ENCODE peak calls at places on chromosome 2, in five cellular contexts. K is Karpas-422, J is astrocyte of the spinal cord, W is IMR-90, P is posterior cingulate gyrus. H is an unnamed sample.

GRCh38 chr2:241014224-241014623 is 15.8 kb downstream of the SNED1 start:
- DNase-seq in K (no peak), J (no peak), W (no peak), P (no peak), H (no peak)

GRCh38 chr2:219409619-219410018 is 8.6 kb upstream of the DES start:
- DNase-seq in K (no peak), J (no peak), W (no peak), P (no peak), H (no peak)

GRCh38 chr2:216113572-216113971 is 4.4 kb downstream of the XRCC5 start:
- DNase-seq in K (no peak), J (no peak), W (no peak), P (no peak), H (no peak)

GRCh38 chr2:36578343-36579296 is 19.3 kb downstream of the FEZ2 start:
- DNase-seq in K (no peak), J (no peak), W (no peak), P (no peak), H (no peak)

GRCh38 chr2:50444286-50444685 is 587.6 kb downstream of the NRXN1 start:
- DNase-seq in K (no peak), J (no peak), W (no peak), P (no peak), H (no peak)

GRCh38 chr2:1564506-1564905 is 151.2 kb downstream of the TPO start:
- DNase-seq in K (no peak), J (no peak), W (no peak), P (no peak), H (no peak)

GRCh38 chr2:14927021-14927564 is 294.6 kb downstream of the LRATD1 start:
- DNase-seq in K (no peak), J (no peak), W (no peak), P (no peak), H (no peak)

GRCh38 chr2:166246901-166247300 is 119.1 kb upstream of the SCN1A start:
- DNase-seq in K (no peak), J (no peak), W (no peak), P (no peak), H (no peak)

GRCh38 chr2:156326488-156326887 is 6.0 kb downstream of the NR4A2 start:
- DNase-seq in K (no peak), J (no peak), W (no peak), P (no peak), H (no peak)

GRCh38 chr2:108069515-108070310 is 83.4 kb downstream of the SLC5A7 start:
- DNase-seq in K (no peak), J (no peak), W (no peak), P (no peak), H (no peak)

GRCh38 chr2:72612614-72613160 is 213.1 kb downstream of the EXOC6B start:
- DNase-seq in K (no peak), J (no peak), W (no peak), P (no peak), H (no peak)

GRCh38 chr2:54814367-54815155 is 91.1 kb downstream of the EML6 start:
- DNase-seq in K (no peak), J (no peak), W (no peak), P (no peak), H (no peak)

GRCh38 chr2:20179755-20180594 is 45.0 kb downstream of the SDC1 start:
- DNase-seq in K (no peak), J (no peak), W (no peak), P (no peak), H (no peak)

GRCh38 chr2:162244559-162245031 is 1.4 kb upstream of the FAP start:
- DNase-seq in K (no peak), J (peak), W (peak), P (no peak), H (peak)

GRCh38 chr2:74724496-74724895 is 70.4 kb downstream of the SEMA4F start:
- DNase-seq in K (no peak), J (no peak), W (no peak), P (no peak), H (no peak)

GRCh38 chr2:169093535-169093934 is 24.2 kb downstream of the DHRS9 start:
- DNase-seq in K (no peak), J (peak), W (no peak), P (no peak), H (no peak)

GRCh38 chr2:151033454-151034248 is 228.0 kb downstream of the RBM43 start:
- DNase-seq in K (no peak), J (no peak), W (no peak), P (no peak), H (no peak)

GRCh38 chr2:201406077-201406662 is 45.1 kb downstream of the TRAK2 start:
- DNase-seq in K (no peak), J (peak), W (peak), P (no peak), H (peak)

GRCh38 chr2:168357799-168358504 is 98.1 kb upstream of the CERS6 start:
- DNase-seq in K (no peak), J (no peak), W (no peak), P (no peak), H (no peak)

GRCh38 chr2:242029422-242030225 is 160.1 kb downstream of the RTP5 start:
- DNase-seq in K (no peak), J (no peak), W (no peak), P (no peak), H (no peak)

GRCh38 chr2:10467401-10467800 is 19.3 kb upstream of the ODC1 start:
- DNase-seq in K (no peak), J (no peak), W (no peak), P (no peak), H (no peak)

GRCh38 chr2:134704173-134704572 is 14.6 kb downstream of the TMEM163 start:
- DNase-seq in K (no peak), J (no peak), W (no peak), P (no peak), H (no peak)

GRCh38 chr2:39730685-39731302 is 48.3 kb downstream of the THUMPD2 start:
- DNase-seq in K (peak), J (peak), W (peak), P (no peak), H (peak)

GRCh38 chr2:53460347-53460746 is 307.3 kb upstream of the CHAC2 start:
- DNase-seq in K (no peak), J (no peak), W (no peak), P (no peak), H (no peak)

GRCh38 chr2:149989447-149990063 is 402.0 kb upstream of the MMADHC start:
- DNase-seq in K (no peak), J (peak), W (peak), P (no peak), H (peak)

GRCh38 chr2:200590090-200590489 is 4.3 kb downstream of the AOX1 start:
- DNase-seq in K (no peak), J (no peak), W (no peak), P (no peak), H (peak)

GRCh38 chr2:222613715-222614331 is 42.1 kb downstream of the FARSB start:
- DNase-seq in K (peak), J (peak), W (peak), P (no peak), H (peak)

GRCh38 chr2:187319441-187320108 is 128.5 kb downstream of the CALCRL start:
- DNase-seq in K (no peak), J (peak), W (no peak), P (no peak), H (peak)

GRCh38 chr2:239717706-239718105 is 307.4 kb downstream of the NDUFA10 start:
- DNase-seq in K (no peak), J (no peak), W (no peak), P (no peak), H (no peak)

GRCh38 chr2:33475381-33476099 is 909 bp upstream of the RASGRP3 start:
- DNase-seq in K (peak), J (peak), W (peak), P (peak), H (peak)

GRCh38 chr2:36416370-36417165 is 61.0 kb downstream of the CRIM1 start:
- DNase-seq in K (no peak), J (no peak), W (no peak), P (no peak), H (no peak)

GRCh38 chr2:170512271-170512670 is 202.9 kb upstream of the SP5 start:
- DNase-seq in K (no peak), J (no peak), W (no peak), P (peak), H (no peak)

GRCh38 chr2:231357931-231358330 is 37.6 kb upstream of the B3GNT7 start:
- DNase-seq in K (no peak), J (no peak), W (no peak), P (peak), H (no peak)

GRCh38 chr2:223084873-223085272 is 32.9 kb downstream of the KCNE4 start:
- DNase-seq in K (no peak), J (peak), W (peak), P (no peak), H (no peak)

GRCh38 chr2:60140180-60140579 is 413.3 kb downstream of the BCL11A start:
- DNase-seq in K (no peak), J (no peak), W (no peak), P (no peak), H (no peak)

GRCh38 chr2:70710276-70710675 is 57.7 kb downstream of the ADD2 start:
- DNase-seq in K (no peak), J (no peak), W (no peak), P (no peak), H (no peak)

H was measured in fibroblast of pulmonary artery.